ENCODE peak calls at places on chromosomes 7 and 10, in five cellular contexts. U is K562, D is GM12878, N is HepG2, I is upper lobe of left lung. L is an unnamed sample.

GRCh38 chr7:24102988-24103387 is 181.0 kb upstream of the NPY start:
- ATAC-seq in U (no peak), I (no peak), N (no peak), D (no peak), L (no peak)

GRCh38 chr7:70586822-70587221 is 545.1 kb upstream of the GALNT17 start:
- ATAC-seq in D (no peak), U (no peak), N (no peak), I (no peak), L (no peak)

GRCh38 chr7:726854-727103 is 280 bp downstream of the DNAAF5 start:
- ATAC-seq in U (peak; percentile 2), N (peak; percentile 11), I (peak; percentile 13), D (peak; percentile 13), L (peak; percentile 38)

GRCh38 chr7:99953649-99954048 is 22.2 kb downstream of the AZGP1 start:
- ATAC-seq in I (peak; percentile 83), N (no peak), U (no peak), D (no peak), L (peak; percentile 67)

GRCh38 chr10:97771055-97771811 is 566 bp downstream of the SFRP5 start:
- ATAC-seq in I (no peak), D (peak; percentile 24), U (peak; percentile 24), N (peak; percentile 39), L (no peak)

GRCh38 chr10:91312031-91312733 is 91.7 kb downstream of the PCGF5 start:
- ATAC-seq in D (no peak), N (no peak), U (peak; percentile 69), I (no peak), L (no peak)

GRCh38 chr10:86868353-86868752 is 89.1 kb downstream of the MMRN2 start:
- ATAC-seq in I (no peak), N (no peak), U (no peak), D (no peak), L (no peak)

GRCh38 chr7:43550427-43550826 is 32.5 kb upstream of the STK17A start:
- ATAC-seq in N (no peak), U (no peak), D (no peak), I (no peak), L (no peak)

GRCh38 chr7:157745721-157746709 is 409.2 kb downstream of the DNAJB6 start:
- ATAC-seq in U (peak; percentile 56), N (peak; percentile 42), D (no peak), I (no peak), L (no peak)

GRCh38 chr10:128880221-128880620 is 586.8 kb upstream of the MGMT start:
- ATAC-seq in U (no peak), D (no peak), N (no peak), I (no peak), L (no peak)

GRCh38 chr10:106189254-106189653 is 975.3 kb downstream of the SORCS1 start:
- ATAC-seq in N (peak; percentile 41), I (no peak), U (no peak), D (peak; percentile 90), L (no peak)

GRCh38 chr10:33801705-33802104 is 467.2 kb upstream of the NRP1 start:
- ATAC-seq in U (no peak), I (no peak), N (peak; percentile 92), D (no peak), L (no peak)

GRCh38 chr7:116726713-116727431 is 54.9 kb downstream of the MET start:
- ATAC-seq in N (peak; percentile 67), I (peak; percentile 43), D (no peak), U (peak; percentile 43), L (no peak)

DNA sequence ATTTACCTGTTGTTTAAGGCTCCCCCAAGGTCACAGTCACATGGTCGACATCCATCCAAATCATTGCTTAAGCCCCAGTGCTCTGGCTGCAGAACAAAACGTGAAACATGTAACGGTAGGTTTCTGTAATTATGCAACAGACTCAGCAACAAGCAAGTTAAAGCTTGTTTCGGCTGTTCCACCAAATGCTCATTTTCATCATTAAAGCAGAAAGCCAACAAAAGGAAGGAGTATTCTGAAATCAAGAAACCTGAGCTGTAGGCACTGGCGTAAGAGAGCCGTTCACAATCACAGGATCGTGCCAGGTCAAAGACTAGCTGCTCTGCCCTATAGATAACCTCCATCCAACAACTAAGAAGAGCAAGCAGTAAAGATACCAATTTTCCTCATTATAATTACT is 30.0 kb downstream of the LAMB1 start:
- ATAC-seq in U (no peak), D (no peak), I (no peak), N (no peak), L (peak; percentile 39)
- TF ChIP-seq EP300 in U (no peak), D (no peak), I (no peak), N (no peak), L (no peak)

DNA sequence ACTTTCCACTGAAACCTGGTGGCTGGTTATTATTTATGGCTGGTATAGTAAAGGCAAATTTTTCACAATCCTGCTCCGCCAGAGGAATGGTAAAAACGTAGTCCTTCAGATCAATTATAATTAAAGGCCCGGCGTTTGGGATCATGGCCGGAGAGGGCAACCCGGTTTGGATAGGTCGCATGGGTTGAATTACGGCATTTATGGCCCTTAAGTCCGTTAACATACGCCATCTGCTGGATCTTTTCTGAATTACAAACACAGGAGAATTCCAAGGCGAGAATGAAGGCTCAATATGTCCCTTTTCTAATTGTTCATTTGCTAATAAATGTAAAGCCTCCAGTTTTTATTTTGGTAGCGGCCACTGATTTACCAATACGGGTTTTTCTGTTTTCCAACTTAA is 11.3 kb upstream of the TAS2R3 start:
- ATAC-seq in D (no peak), U (no peak), I (no peak), N (no peak), L (no peak)
- TF ChIP-seq CTCF in D (no peak), U (peak; percentile 50), I (no peak), N (no peak), L (no peak)

GRCh38 chr10:96505150-96506136 is 8.3 kb downstream of the TLL2 start:
- ATAC-seq in U (no peak), I (no peak), N (no peak), D (peak; percentile 58), L (no peak)

GRCh38 chr10:96502561-96503267 is 11.0 kb downstream of the TLL2 start:
- ATAC-seq in N (no peak), U (no peak), I (no peak), D (peak; percentile 54), L (no peak)

GRCh38 chr10:96511044-96511945 is 2.4 kb downstream of the TLL2 start:
- ATAC-seq in I (no peak), N (peak; percentile 41), U (peak; percentile 74), D (peak; percentile 45), L (no peak)

GRCh38 chr10:96509017-96509641 is 4.6 kb downstream of the TLL2 start:
- ATAC-seq in U (no peak), I (no peak), D (no peak), N (no peak), L (no peak)

GRCh38 chr10:96507044-96507443 is 6.7 kb downstream of the TLL2 start:
- ATAC-seq in N (no peak), U (no peak), D (no peak), I (no peak), L (no peak)
- H3K27me3 ChIP-seq in N (peaks cover 4% of the 10 kb centered on the region), U (no peaks in the 10 kb centered on the region), D (no peaks in the 10 kb centered on the region), I (no peaks in the 10 kb centered on the region), L (peaks cover 11% of the 10 kb centered on the region)

DNA sequence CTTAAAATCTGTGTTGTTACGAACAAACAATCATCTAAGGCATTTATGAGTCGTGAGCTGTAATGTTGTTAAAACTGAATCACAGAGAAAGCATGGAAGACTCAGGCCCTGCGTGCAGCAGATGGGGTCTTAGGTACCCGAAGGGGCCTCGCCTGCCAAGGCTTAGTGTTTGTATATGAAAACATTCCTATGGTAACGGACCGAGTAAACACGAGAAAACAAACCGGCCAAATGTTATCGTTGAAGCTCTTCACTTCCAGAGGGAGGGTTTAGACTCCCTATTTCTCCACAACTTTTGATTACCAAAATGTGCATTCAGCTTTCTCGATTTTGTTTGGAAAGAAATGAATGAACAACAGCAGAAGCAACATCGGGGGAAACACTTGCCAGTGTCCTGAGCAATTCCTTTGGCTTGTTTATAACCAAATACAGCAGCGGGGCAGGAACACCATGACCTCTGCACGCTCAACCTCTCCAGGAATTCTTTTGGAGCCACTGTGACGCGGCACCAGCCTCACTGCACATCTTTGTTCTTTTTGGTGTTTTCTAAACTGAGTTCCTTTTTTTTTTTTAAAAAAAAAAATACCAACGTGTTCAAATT is 121.6 kb upstream of the KLF6 start:
- ATAC-seq in N (peak; percentile 87), I (peak; percentile 25), D (no peak), U (no peak), L (peak; percentile 71)
- TF ChIP-seq EP300 in N (no peak), I (no peak), D (no peak), U (no peak), L (no peak)

GRCh38 chr7:83472376-83472775 is 176.6 kb downstream of the SEMA3E start:
- ATAC-seq in N (no peak), D (no peak), I (no peak), U (no peak), L (no peak)

GRCh38 chr7:83469491-83469890 is 179.4 kb downstream of the SEMA3E start:
- ATAC-seq in N (no peak), D (no peak), U (no peak), I (no peak), L (no peak)

GRCh38 chr7:83478601-83479000 is 170.3 kb downstream of the SEMA3E start:
- ATAC-seq in D (peak; percentile 73), U (no peak), I (no peak), N (no peak), L (no peak)

GRCh38 chr7:83476501-83476900 is 172.4 kb downstream of the SEMA3E start:
- ATAC-seq in D (no peak), N (no peak), I (no peak), U (no peak), L (no peak)

GRCh38 chr7:83475403-83475802 is 173.5 kb downstream of the SEMA3E start:
- ATAC-seq in N (peak; percentile 90), D (peak; percentile 65), U (no peak), I (no peak), L (no peak)
- TF ChIP-seq CTCF in N (peak; percentile 27), D (no peak), U (no peak), I (no peak), L (no peak)

DNA sequence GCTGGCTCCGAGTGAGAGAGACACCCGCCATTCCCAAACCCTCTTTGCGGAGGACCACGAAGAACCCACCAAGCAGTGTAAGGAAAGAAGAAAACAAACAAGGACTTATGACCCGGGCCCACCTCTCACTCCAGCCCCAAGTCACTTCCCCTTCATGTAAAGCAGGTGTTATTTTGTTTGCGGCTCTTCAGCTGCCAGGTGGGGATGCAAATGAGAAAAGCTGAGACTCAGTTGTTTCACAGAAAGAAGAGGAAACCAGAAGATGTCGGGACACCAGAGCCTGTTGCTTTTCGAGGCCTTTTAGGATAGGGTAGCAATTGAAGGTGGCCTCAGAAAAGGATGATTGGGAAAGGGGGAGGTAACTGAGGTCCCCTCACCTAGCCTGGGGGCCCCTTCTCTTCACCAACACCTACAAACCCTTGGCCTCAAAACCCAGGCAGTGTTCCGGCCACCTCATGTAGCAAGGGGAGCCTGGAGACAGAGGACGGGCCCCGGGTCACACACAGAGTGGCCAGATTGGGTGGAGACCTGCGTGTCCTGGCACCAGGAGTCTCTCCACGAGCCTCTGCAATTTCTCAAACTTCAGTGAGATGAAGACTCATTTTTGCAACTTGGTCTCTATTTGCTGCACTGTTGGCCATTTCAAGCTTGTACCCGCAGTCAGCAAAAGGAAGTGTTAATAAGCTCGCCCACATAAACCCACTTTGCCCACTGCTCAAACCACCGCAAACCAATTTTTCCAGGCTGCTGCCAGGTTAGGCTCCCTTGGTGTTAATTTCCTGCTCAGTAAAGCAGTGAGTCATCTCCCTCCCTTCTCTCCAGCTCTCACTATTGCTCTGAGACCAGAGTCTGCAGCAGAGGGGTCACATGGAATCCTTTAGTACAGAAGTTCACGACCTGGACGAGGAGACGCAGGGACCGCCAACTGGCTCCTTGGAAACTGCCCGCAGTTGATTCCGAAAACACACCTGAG is 45.5 kb downstream of the AOC1 start:
- ATAC-seq in I (no peak), D (peak; percentile 15), N (no peak), U (no peak), L (no peak)
- H3K27me3 ChIP-seq in I (no peaks in the 10 kb centered on the region), D (no peaks in the 10 kb centered on the region), N (peaks cover 1% of the 10 kb centered on the region), U (peaks cover 20% of the 10 kb centered on the region), L (peaks cover 35% of the 10 kb centered on the region)